ENCODE peak calls at places on chromosomes 13 and 19, in nine cellular contexts. B, N, J, T, Y, L, V, W and C are unnamed samples.

GRCh38 chr13:43425234-43425633 is 361.5 kb downstream of the ENOX1 start:
- DNase-seq in B (no peak), N (no peak), T (no peak), L (no peak), V (no peak), Y (no peak), J (peak; percentile 38), W (no peak), C (no peak)

GRCh38 chr19:18192673-18193387 is at the start of gene MPV17L2:
- DNase-seq in Y (peak; percentile 100), N (peak; percentile 93), T (peak; percentile 99), B (peak; percentile 99), J (peak; percentile 98), W (peak; percentile 100), V (peak; percentile 99), L (peak; percentile 100), C (peak; percentile 89)

GRCh38 chr13:99382428-99383133 is 75.4 kb upstream of the GPR183 start:
- DNase-seq in N (no peak), V (peak; percentile 65), J (no peak), Y (no peak), B (no peak), L (no peak), W (no peak), T (peak; percentile 57), C (no peak)

GRCh38 chr19:55079400-55080038 is 3.9 kb downstream of the EPS8L1 start:
- DNase-seq in V (no peak), N (no peak), T (no peak), J (no peak), W (no peak), L (no peak), B (no peak), Y (no peak), C (no peak)

GRCh38 chr13:52782486-52783448 is 43.1 kb upstream of the CNMD start:
- DNase-seq in J (no peak), W (no peak), L (no peak), N (no peak), T (no peak), V (no peak), Y (no peak), B (no peak), C (no peak)

GRCh38 chr19:16435999-16436650 is 35.6 kb downstream of the EPS15L1 start:
- DNase-seq in L (no peak), B (no peak), W (peak; percentile 58), J (no peak), T (no peak), N (no peak), V (no peak), Y (no peak), C (no peak)

GRCh38 chr13:98222816-98223215 is 45.7 kb upstream of the RNF113B start:
- DNase-seq in Y (no peak), B (no peak), V (no peak), N (no peak), J (no peak), T (no peak), W (no peak), L (no peak), C (no peak)

GRCh38 chr19:409515-410242 is 732 bp upstream of the C2CD4C start:
- DNase-seq in V (no peak), W (peak; percentile 30), Y (no peak), T (no peak), B (no peak), L (no peak), N (no peak), J (peak; percentile 85), C (no peak)

GRCh38 chr13:93903909-93904308 is 575.6 kb downstream of the DCT start:
- DNase-seq in W (no peak), B (no peak), Y (no peak), J (no peak), T (no peak), N (no peak), V (no peak), L (peak; percentile 12), C (no peak)

GRCh38 chr13:99296270-99296865 is 10.8 kb downstream of the GPR183 start:
- DNase-seq in Y (peak; percentile 18), J (no peak), L (no peak), N (no peak), B (no peak), V (peak; percentile 37), T (no peak), W (no peak), C (no peak)

GRCh38 chr13:77565635-77566034 is 30.1 kb downstream of the SCEL start:
- DNase-seq in N (peak; percentile 6), L (no peak), T (no peak), W (peak; percentile 53), J (peak; percentile 19), Y (peak; percentile 11), B (peak; percentile 53), V (peak; percentile 8), C (peak; percentile 55)